ENCODE peak calls at places on chromosomes 11 and 22, in ten cellular contexts. V, T, J, B, E, K, Q, P, W and H are unnamed samples.

GRCh38 chr11:22471405-22471804 is 133.2 kb downstream of the SLC17A6 start:
- DNase-seq in P (no peak), T (no peak), K (no peak), Q (no peak), W (no peak), E (no peak), V (no peak), J (no peak), B (no peak), H (no peak)

GRCh38 chr22:23684561-23685031 is 6.2 kb upstream of the RGL4 start:
- DNase-seq in J (peak), K (no peak), T (no peak), W (no peak), Q (peak), E (no peak), B (no peak), P (peak), V (no peak), H (no peak)

GRCh38 chr11:6736495-6737121 is 35.2 kb downstream of the OR2AG2 start:
- DNase-seq in Q (no peak), P (no peak), J (no peak), E (no peak), V (no peak), B (no peak), K (no peak), T (no peak), W (no peak), H (no peak)

GRCh38 chr11:44505591-44506054 is 59.8 kb upstream of the CD82 start:
- DNase-seq in V (no peak), K (no peak), P (no peak), T (no peak), B (no peak), Q (peak), E (no peak), J (no peak), W (no peak), H (no peak)

GRCh38 chr11:39220501-39221230 is 2238.8 kb downstream of the LRRC4C start:
- DNase-seq in K (no peak), V (no peak), E (no peak), T (no peak), Q (no peak), J (no peak), B (no peak), W (no peak), P (no peak), H (no peak)

GRCh38 chr22:46135611-46136538 is 14.5 kb upstream of the PPARA start:
- DNase-seq in K (no peak), B (no peak), V (no peak), E (no peak), Q (no peak), P (no peak), T (no peak), W (no peak), J (no peak), H (no peak)

GRCh38 chr11:2166091-2166851 is 5.3 kb upstream of the INS start:
- DNase-seq in W (no peak), T (peak), P (peak), J (peak), K (peak), B (no peak), V (peak), Q (no peak), E (no peak), H (no peak)

GRCh38 chr22:23282089-23282501 is 101.8 kb downstream of the BCR start:
- DNase-seq in V (no peak), J (peak), B (no peak), Q (peak), E (peak), W (no peak), K (no peak), T (no peak), P (peak), H (no peak)

GRCh38 chr11:118911880-118912741 is 13.6 kb downstream of the BCL9L start:
- DNase-seq in V (no peak), W (no peak), J (no peak), T (peak), P (peak), E (peak), B (no peak), Q (peak), K (no peak), H (no peak)

GRCh38 chr11:78577495-78577894 is 2.8 kb upstream of the NARS2 start:
- DNase-seq in K (no peak), J (no peak), P (no peak), W (no peak), V (no peak), E (no peak), Q (no peak), B (no peak), T (no peak), H (no peak)

GRCh38 chr22:23395476-23396361 is 184.4 kb downstream of the IGLL1 start:
- DNase-seq in K (no peak), Q (no peak), T (no peak), E (no peak), P (no peak), J (no peak), V (no peak), B (no peak), W (no peak), H (no peak)

GRCh38 chr11:29534831-29535230 is 482.0 kb downstream of the KCNA4 start:
- DNase-seq in W (no peak), T (no peak), E (no peak), K (no peak), J (no peak), P (no peak), Q (no peak), V (no peak), B (no peak), H (no peak)

GRCh38 chr11:69292221-69292648 is 1.7 kb upstream of the MYEOV start:
- DNase-seq in E (no peak), J (no peak), T (peak), V (no peak), K (peak), P (no peak), Q (no peak), B (no peak), W (peak), H (no peak)

GRCh38 chr11:927871-928270 is 2.2 kb downstream of the AP2A2 start:
- DNase-seq in B (no peak), J (no peak), P (no peak), T (no peak), K (no peak), W (peak), V (no peak), E (no peak), Q (no peak), H (no peak)

GRCh38 chr11:125464266-125464662 is 31.8 kb downstream of the FEZ1 start:
- DNase-seq in B (no peak), J (no peak), V (no peak), K (no peak), T (no peak), Q (peak), E (no peak), W (no peak), P (no peak), H (no peak)

GRCh38 chr11:117809236-117810055 is 12.4 kb upstream of the DSCAML1 start:
- DNase-seq in V (no peak), Q (peak), J (peak), K (peak), B (no peak), W (no peak), P (peak), T (no peak), E (no peak), H (no peak)

GRCh38 chr11:18804621-18805020 is 13.0 kb upstream of the PTPN5 start:
- DNase-seq in Q (no peak), K (no peak), P (no peak), V (no peak), T (no peak), J (no peak), B (no peak), E (no peak), W (no peak), H (no peak)

GRCh38 chr22:41447435-41448188 is 1.0 kb upstream of the TOB2 start:
- DNase-seq in Q (peak), V (peak), E (no peak), J (peak), B (no peak), T (peak), W (peak), P (peak), K (peak), H (peak)

GRCh38 chr11:1966531-1966930 is 19.4 kb downstream of the MRPL23 start:
- DNase-seq in J (no peak), E (no peak), P (peak), Q (no peak), V (no peak), W (no peak), B (no peak), T (no peak), K (no peak), H (no peak)

GRCh38 chr11:86749861-86750401 is 50.4 kb upstream of the PRSS23 start:
- DNase-seq in W (no peak), Q (no peak), J (no peak), T (no peak), B (no peak), P (no peak), K (no peak), E (no peak), V (no peak), H (no peak)

GRCh38 chr11:105933666-105934065 is 88.4 kb downstream of the MSANTD4 start:
- DNase-seq in V (no peak), P (no peak), B (no peak), J (no peak), Q (no peak), K (no peak), T (no peak), W (no peak), E (no peak), H (no peak)

GRCh38 chr11:26088391-26088790 is 243.5 kb upstream of the ANO3 start:
- DNase-seq in W (no peak), V (no peak), P (no peak), B (no peak), J (no peak), T (no peak), E (no peak), Q (no peak), K (no peak), H (no peak)

GRCh38 chr22:47839586-47840245 is 1077.3 kb downstream of the TBC1D22A start:
- DNase-seq in B (no peak), V (no peak), W (no peak), P (no peak), T (no peak), J (no peak), E (no peak), K (no peak), Q (no peak), H (no peak)

GRCh38 chr22:37860796-37861421 is 11.7 kb downstream of the EIF3L start:
- DNase-seq in Q (peak), B (no peak), E (no peak), J (peak), K (no peak), P (no peak), V (no peak), W (no peak), T (no peak), H (no peak)

GRCh38 chr11:46693597-46694012 is 6.8 kb downstream of the ARHGAP1 start:
- DNase-seq in J (no peak), W (no peak), V (no peak), K (no peak), Q (peak), T (no peak), E (no peak), B (no peak), P (no peak), H (no peak)

GRCh38 chr11:44950625-44951472 is at the start of gene TP53I11:
- DNase-seq in B (no peak), P (peak), J (peak), V (peak), W (peak), K (peak), Q (peak), E (no peak), T (peak), H (no peak)

GRCh38 chr22:40320687-40321086 is 25.6 kb upstream of the ADSL start:
- DNase-seq in B (no peak), P (no peak), T (no peak), Q (no peak), E (no peak), J (no peak), V (no peak), K (no peak), W (no peak), H (no peak)

GRCh38 chr11:67507891-67508485 is at the start of gene CDK2AP2:
- DNase-seq in K (peak), Q (peak), B (peak), J (peak), V (peak), W (peak), E (peak), T (peak), P (peak), H (peak)

GRCh38 chr11:67507242-67507890 is 596 bp downstream of the CDK2AP2 start:
- DNase-seq in J (peak), V (no peak), W (peak), T (no peak), E (peak), Q (no peak), P (no peak), B (peak), K (no peak), H (no peak)

GRCh38 chr11:67504950-67505561 is at the start of gene PITPNM1:
- DNase-seq in Q (peak), V (peak), K (peak), E (no peak), W (no peak), P (peak), J (peak), T (peak), B (no peak), H (no peak)

GRCh38 chr11:67505605-67506396 is 638 bp upstream of the PITPNM1 start:
- DNase-seq in B (no peak), V (peak), P (peak), E (peak), Q (peak), K (peak), J (peak), T (peak), W (peak), H (peak)

GRCh38 chr11:67506426-67507032 is 1.4 kb upstream of the PITPNM1 start:
- DNase-seq in T (no peak), J (peak), W (no peak), P (no peak), K (no peak), B (no peak), Q (no peak), E (no peak), V (no peak), H (no peak)
- TF ChIP-seq CTCF in T (peak), J (no peak), W (no peak), P (no peak), K (peak), B (no peak), Q (no peak), E (peak), V (no peak), H (no peak)

GRCh38 chr11:102317768-102318103 is 452 bp downstream of the BIRC3 start:
- DNase-seq in V (no peak), T (no peak), K (no peak), J (no peak), E (no peak), Q (no peak), P (no peak), W (no peak), B (no peak), H (no peak)

GRCh38 chr11:102318469-102318868 is 1.2 kb downstream of the BIRC3 start:
- DNase-seq in P (no peak), T (no peak), V (no peak), J (peak), Q (no peak), K (no peak), E (no peak), W (peak), B (no peak), H (no peak)

GRCh38 chr11:102319544-102319943 is 2.3 kb downstream of the BIRC3 start:
- DNase-seq in J (no peak), W (no peak), V (no peak), K (no peak), Q (no peak), P (no peak), E (no peak), B (no peak), T (no peak), H (no peak)

GRCh38 chr11:102316505-102316904 is 779 bp upstream of the BIRC3 start:
- DNase-seq in W (peak), K (no peak), V (no peak), B (no peak), Q (no peak), T (no peak), E (no peak), P (no peak), J (no peak), H (no peak)

DNA sequence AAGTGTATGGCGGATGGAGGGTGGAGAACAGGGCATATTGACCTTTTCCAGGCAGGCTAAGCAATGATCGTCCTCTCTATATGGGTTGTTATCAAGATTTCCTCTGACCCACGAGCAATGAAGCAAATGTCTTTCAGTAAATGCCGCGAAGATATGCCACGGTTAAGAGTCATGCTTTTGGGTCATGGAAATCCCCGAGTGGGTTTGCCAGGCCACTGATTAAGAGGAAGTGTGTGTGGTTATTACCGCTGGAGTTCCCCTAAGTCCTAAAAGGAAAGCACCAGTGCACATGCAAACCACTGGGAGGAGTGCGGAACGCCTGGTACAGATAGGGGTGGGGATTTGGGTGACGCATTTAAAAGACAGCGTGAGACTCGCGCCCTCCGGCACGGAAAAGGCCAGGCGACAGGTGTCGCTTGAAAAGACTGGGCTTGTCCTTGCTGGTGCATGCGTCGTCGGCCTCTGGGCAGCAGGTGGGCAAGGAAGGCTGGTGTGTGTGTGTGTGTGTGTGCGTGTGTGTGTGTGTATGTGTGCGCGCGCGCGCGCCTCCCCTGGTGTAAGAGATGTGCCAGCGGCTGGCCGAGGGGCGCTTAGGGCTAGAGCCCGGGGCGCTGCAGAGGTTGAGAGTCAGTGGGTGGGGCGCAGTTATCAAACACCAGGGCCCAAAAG is at the start of gene BIRC3:
- DNase-seq in V (peak), W (peak), Q (peak), K (peak), J (peak), T (peak), E (peak), P (peak), B (peak), H (peak)
- TF ChIP-seq CTCF in V (peak), W (peak), Q (peak), K (peak), J (no peak), T (no peak), E (peak), P (peak), B (peak), H (no peak)

GRCh38 chr11:119983240-119983732 is 154.6 kb downstream of the TRIM29 start:
- DNase-seq in P (no peak), Q (no peak), B (no peak), V (no peak), K (no peak), J (no peak), W (no peak), E (no peak), T (no peak), H (no peak)
- TF ChIP-seq CTCF in P (no peak), Q (no peak), B (no peak), V (no peak), K (no peak), J (no peak), W (no peak), E (no peak), T (no peak), H (no peak)

GRCh38 chr11:58577441-58578135 is 1.3 kb upstream of the ZFP91 start:
- DNase-seq in P (no peak), E (peak), J (peak), K (no peak), B (peak), W (peak), Q (peak), T (peak), V (no peak), H (peak)

GRCh38 chr11:58573451-58574104 is 2.1 kb downstream of the LPXN start:
- DNase-seq in T (peak), K (no peak), W (peak), B (peak), P (peak), J (no peak), V (no peak), Q (peak), E (peak), H (peak)

GRCh38 chr11:58574851-58575250 is 805 bp downstream of the LPXN start:
- DNase-seq in B (no peak), W (no peak), V (no peak), J (no peak), P (no peak), Q (peak), K (no peak), T (no peak), E (no peak), H (no peak)

GRCh38 chr11:58576792-58577440 is 1.3 kb upstream of the LPXN start:
- DNase-seq in P (no peak), W (peak), J (no peak), E (no peak), B (no peak), K (no peak), Q (peak), V (no peak), T (no peak), H (no peak)

GRCh38 chr11:58575377-58576020 is at the start of gene LPXN:
- DNase-seq in J (no peak), K (no peak), P (no peak), B (peak), W (peak), V (no peak), E (no peak), T (peak), Q (peak), H (no peak)
- TF ChIP-seq CTCF in J (no peak), K (no peak), P (no peak), B (peak), W (peak), V (no peak), E (no peak), T (no peak), Q (no peak), H (no peak)